ENCODE peak calls at places on chromosomes 5 and 9, in eight cellular contexts. One of them, this sample, is unnamed.
A peak's percentile ranks its signal among the peaks of the same experiment; 100 is the strongest.

GRCh38 chr5:96374653-96375052 is 58.4 kb downstream of the PCSK1 start:
- DNase-seq in midbrain: no peak
- DNase-seq in activated T-cell treated with anti-CD3 and anti-CD28 coated beads for 4 hours: no peak
- DNase-seq in COR-L47: no peak
- DNase-seq in NAMALWA: no peak
- DNase-seq in stimulated activated CD4-positive, alpha-beta T cell treated with anti-CD3 and anti-CD28 coated beads, Interleukin-15, amount 100 ng/mL, for 1 hour: no peak
- DNase-seq in effector memory CD8-positive, alpha-beta T cell: peak; percentile 8
- DNase-seq in BJ: no peak
- DNase-seq in this sample: no peak

GRCh38 chr5:20559845-20560244 is 571.8 kb upstream of the CDH18 start:
- DNase-seq in midbrain: no peak
- DNase-seq in activated T-cell treated with anti-CD3 and anti-CD28 coated beads for 4 hours: no peak
- DNase-seq in COR-L47: no peak
- DNase-seq in NAMALWA: peak; percentile 3
- DNase-seq in stimulated activated CD4-positive, alpha-beta T cell treated with anti-CD3 and anti-CD28 coated beads, Interleukin-15, amount 100 ng/mL, for 1 hour: no peak
- DNase-seq in effector memory CD8-positive, alpha-beta T cell: no peak
- DNase-seq in BJ: no peak
- DNase-seq in this sample: no peak

GRCh38 chr9:93827545-93828330 is 127.4 kb downstream of the BARX1 start:
- DNase-seq in midbrain: peak; percentile 48
- DNase-seq in activated T-cell treated with anti-CD3 and anti-CD28 coated beads for 4 hours: no peak
- DNase-seq in COR-L47: no peak
- DNase-seq in NAMALWA: peak; percentile 35
- DNase-seq in stimulated activated CD4-positive, alpha-beta T cell treated with anti-CD3 and anti-CD28 coated beads, Interleukin-15, amount 100 ng/mL, for 1 hour: no peak
- DNase-seq in effector memory CD8-positive, alpha-beta T cell: no peak
- DNase-seq in BJ: no peak
- DNase-seq in this sample: peak; percentile 15

GRCh38 chr9:33924978-33925797 is 108.2 kb downstream of the UBE2R2 start:
- DNase-seq in midbrain: peak; percentile 46
- DNase-seq in activated T-cell treated with anti-CD3 and anti-CD28 coated beads for 4 hours: no peak
- DNase-seq in COR-L47: no peak
- DNase-seq in NAMALWA: peak; percentile 76
- DNase-seq in stimulated activated CD4-positive, alpha-beta T cell treated with anti-CD3 and anti-CD28 coated beads, Interleukin-15, amount 100 ng/mL, for 1 hour: no peak
- DNase-seq in effector memory CD8-positive, alpha-beta T cell: no peak
- DNase-seq in BJ: no peak
- DNase-seq in this sample: peak; percentile 61

GRCh38 chr5:157670662-157671591 is at the start of gene C5orf52:
- DNase-seq in midbrain: no peak
- DNase-seq in activated T-cell treated with anti-CD3 and anti-CD28 coated beads for 4 hours: peak; percentile 20
- DNase-seq in COR-L47: no peak
- DNase-seq in NAMALWA: peak; percentile 13
- DNase-seq in stimulated activated CD4-positive, alpha-beta T cell treated with anti-CD3 and anti-CD28 coated beads, Interleukin-15, amount 100 ng/mL, for 1 hour: no peak
- DNase-seq in effector memory CD8-positive, alpha-beta T cell: no peak
- DNase-seq in BJ: no peak
- DNase-seq in this sample: no peak

GRCh38 chr5:136082390-136083193 is 50.1 kb upstream of the SMAD5 start:
- DNase-seq in midbrain: peak; percentile 17
- DNase-seq in activated T-cell treated with anti-CD3 and anti-CD28 coated beads for 4 hours: peak; percentile 13
- DNase-seq in COR-L47: peak; percentile 45
- DNase-seq in NAMALWA: peak; percentile 56
- DNase-seq in stimulated activated CD4-positive, alpha-beta T cell treated with anti-CD3 and anti-CD28 coated beads, Interleukin-15, amount 100 ng/mL, for 1 hour: peak; percentile 32
- DNase-seq in effector memory CD8-positive, alpha-beta T cell: peak; percentile 60
- DNase-seq in BJ: no peak
- DNase-seq in this sample: no peak

GRCh38 chr9:91844170-91844569 is 105.9 kb downstream of the ROR2 start:
- DNase-seq in midbrain: peak; percentile 20
- DNase-seq in activated T-cell treated with anti-CD3 and anti-CD28 coated beads for 4 hours: no peak
- DNase-seq in COR-L47: no peak
- DNase-seq in NAMALWA: no peak
- DNase-seq in stimulated activated CD4-positive, alpha-beta T cell treated with anti-CD3 and anti-CD28 coated beads, Interleukin-15, amount 100 ng/mL, for 1 hour: no peak
- DNase-seq in effector memory CD8-positive, alpha-beta T cell: no peak
- DNase-seq in BJ: no peak
- DNase-seq in this sample: no peak

GRCh38 chr5:68757813-68758212 is 336.0 kb upstream of the SLC30A5 start:
- DNase-seq in midbrain: no peak
- DNase-seq in activated T-cell treated with anti-CD3 and anti-CD28 coated beads for 4 hours: no peak
- DNase-seq in COR-L47: no peak
- DNase-seq in NAMALWA: no peak
- DNase-seq in stimulated activated CD4-positive, alpha-beta T cell treated with anti-CD3 and anti-CD28 coated beads, Interleukin-15, amount 100 ng/mL, for 1 hour: no peak
- DNase-seq in effector memory CD8-positive, alpha-beta T cell: no peak
- DNase-seq in BJ: no peak
- DNase-seq in this sample: no peak

GRCh38 chr9:134585746-134586706 is 55.6 kb upstream of the COL5A1 start:
- DNase-seq in midbrain: no peak
- DNase-seq in activated T-cell treated with anti-CD3 and anti-CD28 coated beads for 4 hours: no peak
- DNase-seq in COR-L47: no peak
- DNase-seq in NAMALWA: no peak
- DNase-seq in stimulated activated CD4-positive, alpha-beta T cell treated with anti-CD3 and anti-CD28 coated beads, Interleukin-15, amount 100 ng/mL, for 1 hour: no peak
- DNase-seq in effector memory CD8-positive, alpha-beta T cell: no peak
- DNase-seq in BJ: no peak
- DNase-seq in this sample: no peak

GRCh38 chr5:172648008-172648359 is 6.9 kb downstream of the NEURL1B start:
- DNase-seq in midbrain: no peak
- DNase-seq in activated T-cell treated with anti-CD3 and anti-CD28 coated beads for 4 hours: no peak
- DNase-seq in COR-L47: no peak
- DNase-seq in NAMALWA: no peak
- DNase-seq in stimulated activated CD4-positive, alpha-beta T cell treated with anti-CD3 and anti-CD28 coated beads, Interleukin-15, amount 100 ng/mL, for 1 hour: no peak
- DNase-seq in effector memory CD8-positive, alpha-beta T cell: no peak
- DNase-seq in BJ: no peak
- DNase-seq in this sample: no peak

GRCh38 chr5:174307656-174308271 is 262.3 kb downstream of the NSG2 start:
- DNase-seq in midbrain: no peak
- DNase-seq in activated T-cell treated with anti-CD3 and anti-CD28 coated beads for 4 hours: no peak
- DNase-seq in COR-L47: no peak
- DNase-seq in NAMALWA: no peak
- DNase-seq in stimulated activated CD4-positive, alpha-beta T cell treated with anti-CD3 and anti-CD28 coated beads, Interleukin-15, amount 100 ng/mL, for 1 hour: no peak
- DNase-seq in effector memory CD8-positive, alpha-beta T cell: no peak
- DNase-seq in BJ: no peak
- DNase-seq in this sample: no peak

GRCh38 chr5:61275841-61276240 is 56.2 kb upstream of the ZSWIM6 start:
- DNase-seq in midbrain: peak; percentile 40
- DNase-seq in activated T-cell treated with anti-CD3 and anti-CD28 coated beads for 4 hours: no peak
- DNase-seq in COR-L47: no peak
- DNase-seq in NAMALWA: no peak
- DNase-seq in stimulated activated CD4-positive, alpha-beta T cell treated with anti-CD3 and anti-CD28 coated beads, Interleukin-15, amount 100 ng/mL, for 1 hour: no peak
- DNase-seq in effector memory CD8-positive, alpha-beta T cell: no peak
- DNase-seq in BJ: no peak
- DNase-seq in this sample: no peak

GRCh38 chr9:91663858-91664257 is 240.2 kb upstream of the NFIL3 start:
- DNase-seq in midbrain: no peak
- DNase-seq in activated T-cell treated with anti-CD3 and anti-CD28 coated beads for 4 hours: no peak
- DNase-seq in COR-L47: no peak
- DNase-seq in NAMALWA: no peak
- DNase-seq in stimulated activated CD4-positive, alpha-beta T cell treated with anti-CD3 and anti-CD28 coated beads, Interleukin-15, amount 100 ng/mL, for 1 hour: no peak
- DNase-seq in effector memory CD8-positive, alpha-beta T cell: no peak
- DNase-seq in BJ: no peak
- DNase-seq in this sample: no peak

GRCh38 chr9:34566191-34566849 is 23.2 kb downstream of the CNTFR start:
- DNase-seq in midbrain: no peak
- DNase-seq in activated T-cell treated with anti-CD3 and anti-CD28 coated beads for 4 hours: no peak
- DNase-seq in COR-L47: no peak
- DNase-seq in NAMALWA: no peak
- DNase-seq in stimulated activated CD4-positive, alpha-beta T cell treated with anti-CD3 and anti-CD28 coated beads, Interleukin-15, amount 100 ng/mL, for 1 hour: no peak
- DNase-seq in effector memory CD8-positive, alpha-beta T cell: no peak
- DNase-seq in BJ: no peak
- DNase-seq in this sample: no peak

GRCh38 chr5:33901176-33901575 is 9.4 kb upstream of the ADAMTS12 start:
- DNase-seq in midbrain: no peak
- DNase-seq in activated T-cell treated with anti-CD3 and anti-CD28 coated beads for 4 hours: no peak
- DNase-seq in COR-L47: no peak
- DNase-seq in NAMALWA: no peak
- DNase-seq in stimulated activated CD4-positive, alpha-beta T cell treated with anti-CD3 and anti-CD28 coated beads, Interleukin-15, amount 100 ng/mL, for 1 hour: no peak
- DNase-seq in effector memory CD8-positive, alpha-beta T cell: no peak
- DNase-seq in BJ: peak; percentile 69
- DNase-seq in this sample: no peak

GRCh38 chr5:73692166-73692640 is 66.2 kb downstream of the ARHGEF28 start:
- DNase-seq in midbrain: no peak
- DNase-seq in activated T-cell treated with anti-CD3 and anti-CD28 coated beads for 4 hours: no peak
- DNase-seq in COR-L47: no peak
- DNase-seq in NAMALWA: no peak
- DNase-seq in stimulated activated CD4-positive, alpha-beta T cell treated with anti-CD3 and anti-CD28 coated beads, Interleukin-15, amount 100 ng/mL, for 1 hour: no peak
- DNase-seq in effector memory CD8-positive, alpha-beta T cell: no peak
- DNase-seq in BJ: peak; percentile 41
- DNase-seq in this sample: no peak

GRCh38 chr9:132748450-132748849 is 78.2 kb downstream of the GTF3C4 start:
- DNase-seq in midbrain: no peak
- DNase-seq in activated T-cell treated with anti-CD3 and anti-CD28 coated beads for 4 hours: no peak
- DNase-seq in COR-L47: no peak
- DNase-seq in NAMALWA: no peak
- DNase-seq in stimulated activated CD4-positive, alpha-beta T cell treated with anti-CD3 and anti-CD28 coated beads, Interleukin-15, amount 100 ng/mL, for 1 hour: no peak
- DNase-seq in effector memory CD8-positive, alpha-beta T cell: no peak
- DNase-seq in BJ: no peak
- DNase-seq in this sample: no peak

GRCh38 chr5:179269781-179270543 is 75.3 kb downstream of the ADAMTS2 start:
- DNase-seq in midbrain: no peak
- DNase-seq in activated T-cell treated with anti-CD3 and anti-CD28 coated beads for 4 hours: no peak
- DNase-seq in COR-L47: no peak
- DNase-seq in NAMALWA: no peak
- DNase-seq in stimulated activated CD4-positive, alpha-beta T cell treated with anti-CD3 and anti-CD28 coated beads, Interleukin-15, amount 100 ng/mL, for 1 hour: no peak
- DNase-seq in effector memory CD8-positive, alpha-beta T cell: no peak
- DNase-seq in BJ: peak; percentile 88
- DNase-seq in this sample: no peak

GRCh38 chr9:138003485-138004190 is 126.1 kb downstream of the CACNA1B start:
- DNase-seq in midbrain: no peak
- DNase-seq in activated T-cell treated with anti-CD3 and anti-CD28 coated beads for 4 hours: no peak
- DNase-seq in COR-L47: no peak
- DNase-seq in NAMALWA: no peak
- DNase-seq in stimulated activated CD4-positive, alpha-beta T cell treated with anti-CD3 and anti-CD28 coated beads, Interleukin-15, amount 100 ng/mL, for 1 hour: no peak
- DNase-seq in effector memory CD8-positive, alpha-beta T cell: no peak
- DNase-seq in BJ: no peak
- DNase-seq in this sample: no peak

GRCh38 chr9:137369911-137370630 is 52.9 kb downstream of the EXD3 start:
- DNase-seq in midbrain: no peak
- DNase-seq in activated T-cell treated with anti-CD3 and anti-CD28 coated beads for 4 hours: no peak
- DNase-seq in COR-L47: no peak
- DNase-seq in NAMALWA: no peak
- DNase-seq in stimulated activated CD4-positive, alpha-beta T cell treated with anti-CD3 and anti-CD28 coated beads, Interleukin-15, amount 100 ng/mL, for 1 hour: no peak
- DNase-seq in effector memory CD8-positive, alpha-beta T cell: no peak
- DNase-seq in BJ: no peak
- DNase-seq in this sample: no peak

This sample was measured in putamen.